ENCODE peak calls at places on chromosomes 3 and 15, in eight cellular contexts. W, Y, E, A, X, M, B and C are unnamed samples.

GRCh38 chr3:36408146-36408545 is 27.8 kb downstream of the STAC start:
- DNase-seq in E (no peak), B (peak; percentile 8), W (no peak), Y (no peak), M (no peak), A (no peak), X (no peak), C (no peak)

GRCh38 chr15:30030350-30030749 is 52.4 kb upstream of the GOLGA8J start:
- DNase-seq in E (no peak), A (no peak), M (no peak), B (no peak), W (no peak), X (no peak), Y (peak; percentile 36), C (no peak)

GRCh38 chr3:183161552-183162345 is 785 bp downstream of the LAMP3 start:
- DNase-seq in W (no peak), M (peak; percentile 63), X (no peak), E (no peak), A (no peak), Y (no peak), B (no peak), C (peak; percentile 56)

GRCh38 chr3:194306771-194307640 is 44.1 kb downstream of the CPN2 start:
- DNase-seq in X (peak; percentile 34), B (no peak), M (no peak), E (no peak), W (peak; percentile 16), A (no peak), Y (no peak), C (no peak)

GRCh38 chr15:66714543-66714981 is 12.5 kb downstream of the SMAD6 start:
- DNase-seq in W (no peak), X (no peak), M (no peak), Y (no peak), A (no peak), E (no peak), B (no peak), C (peak; percentile 65)

GRCh38 chr15:71683401-71684274 is 126.7 kb upstream of the NR2E3 start:
- DNase-seq in E (no peak), X (no peak), A (peak; percentile 81), M (no peak), Y (no peak), B (no peak), W (no peak), C (no peak)

GRCh38 chr3:8655387-8655835 is 10.8 kb upstream of the SSUH2 start:
- DNase-seq in A (no peak), B (no peak), M (no peak), E (no peak), W (no peak), X (no peak), Y (no peak), C (no peak)

GRCh38 chr3:60133269-60133877 is 1083.5 kb upstream of the CFAP20DC start:
- DNase-seq in A (peak; percentile 64), W (no peak), M (no peak), Y (no peak), E (no peak), B (no peak), X (no peak), C (no peak)

GRCh38 chr3:4406746-4407568 is 60.1 kb downstream of the SUMF1 start:
- DNase-seq in E (no peak), X (no peak), Y (peak; percentile 7), A (no peak), M (no peak), B (no peak), W (no peak), C (no peak)

GRCh38 chr3:5376761-5377160 is 189.3 kb downstream of the EDEM1 start:
- DNase-seq in W (no peak), B (no peak), E (no peak), A (no peak), Y (no peak), M (peak; percentile 51), X (peak; percentile 37), C (no peak)

GRCh38 chr3:32614956-32615355 is 44.3 kb upstream of the DYNC1LI1 start:
- DNase-seq in A (no peak), W (no peak), B (no peak), M (no peak), E (no peak), X (no peak), Y (no peak), C (no peak)

GRCh38 chr3:28972921-28973320 is 307.9 kb upstream of the RBMS3 start:
- DNase-seq in A (no peak), W (no peak), Y (no peak), E (no peak), M (no peak), B (no peak), X (no peak), C (no peak)

GRCh38 chr3:15563190-15563589 is 38.2 kb downstream of the HACL1 start:
- DNase-seq in E (no peak), M (no peak), A (no peak), W (no peak), X (no peak), B (no peak), Y (no peak), C (no peak)

GRCh38 chr3:32383136-32383711 is 8.4 kb upstream of the CMTM7 start:
- DNase-seq in A (no peak), W (no peak), M (no peak), X (no peak), Y (no peak), E (no peak), B (no peak), C (no peak)

DNA sequence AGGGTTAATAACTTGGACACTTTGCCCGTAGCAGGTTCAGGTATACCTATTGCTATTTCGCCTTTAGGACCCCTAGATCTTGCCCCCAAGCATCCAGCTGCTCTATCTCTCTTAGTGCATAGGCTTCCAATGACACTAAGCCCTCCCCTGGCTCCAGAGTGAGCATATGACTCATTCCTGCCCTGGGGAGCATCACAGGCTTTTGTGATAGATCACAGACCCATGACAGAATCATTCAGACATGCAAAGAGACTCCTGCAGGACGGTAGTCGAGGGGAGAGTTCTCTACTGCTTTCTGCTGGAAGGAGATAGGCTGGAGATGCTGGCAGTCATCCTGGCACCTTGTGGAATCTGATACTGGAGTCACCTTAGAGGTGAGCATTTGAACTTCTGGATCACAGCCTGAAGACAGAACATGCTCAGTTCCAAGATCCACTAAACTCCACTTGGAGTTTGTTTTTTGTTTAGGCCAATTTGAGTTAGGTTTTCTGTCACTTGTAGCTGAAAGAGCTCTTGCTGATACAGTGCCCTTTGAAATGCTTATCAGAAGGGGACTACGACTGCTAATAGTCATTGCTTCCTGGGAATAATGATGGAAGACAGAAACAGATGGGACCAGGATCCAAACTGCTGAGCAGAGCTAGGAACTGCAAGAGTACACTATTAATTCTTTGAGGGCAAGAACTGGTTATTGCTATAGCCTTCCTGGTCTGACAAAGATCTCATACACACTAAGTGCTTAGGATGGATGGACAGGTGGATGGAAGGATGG is 11.0 kb downstream of the LYSMD2 start:
- DNase-seq in A (no peak), W (peak; percentile 74), E (peak; percentile 67), X (peak; percentile 53), Y (peak; percentile 74), B (peak; percentile 77), M (peak; percentile 55), C (no peak)
- H3K27ac ChIP-seq in A (peak overlapping the region; percentile 19), W (no peak overlapping the region), E (peak overlapping the region; percentile 11), X (peak overlapping the region; percentile 55), Y (peak overlapping the region; percentile 10), B (peak overlapping the region; percentile 82), M (no peak overlapping the region), C (no peak overlapping the region)

GRCh38 chr3:127718244-127718915 is 45.6 kb downstream of the ABTB1 start:
- DNase-seq in X (no peak), W (peak; percentile 26), E (no peak), A (no peak), Y (no peak), M (no peak), B (no peak), C (no peak)

GRCh38 chr3:127718916-127719290 is 46.2 kb downstream of the ABTB1 start:
- DNase-seq in X (no peak), B (no peak), W (peak; percentile 34), E (no peak), A (no peak), M (no peak), Y (no peak), C (no peak)

GRCh38 chr3:127720985-127721384 is 48.2 kb downstream of the ABTB1 start:
- DNase-seq in Y (no peak), W (peak; percentile 35), M (no peak), A (no peak), E (no peak), B (no peak), X (no peak), C (peak; percentile 65)

GRCh38 chr3:127721536-127721935 is 48.8 kb downstream of the ABTB1 start:
- DNase-seq in X (no peak), M (no peak), A (no peak), E (no peak), Y (no peak), W (peak; percentile 11), B (no peak), C (peak; percentile 68)

GRCh38 chr3:127720161-127720823 is 47.5 kb downstream of the ABTB1 start:
- DNase-seq in X (no peak), M (no peak), Y (no peak), E (no peak), A (no peak), B (no peak), W (peak; percentile 54), C (no peak)
- H3K4me1 ChIP-seq in X (peaks cover 4% of the 10 kb centered on the region), M (peaks cover 7% of the 10 kb centered on the region), Y (no peaks in the 10 kb centered on the region), E (no peaks in the 10 kb centered on the region), A (peaks cover 68% of the 10 kb centered on the region), B (peaks cover 48% of the 10 kb centered on the region), W (peaks cover 26% of the 10 kb centered on the region), C (peaks cover 12% of the 10 kb centered on the region)

GRCh38 chr3:161598639-161599038 is 102.0 kb downstream of the OTOL1 start:
- DNase-seq in E (no peak), A (no peak), B (no peak), X (no peak), M (no peak), Y (no peak), W (no peak), C (no peak)
- TF ChIP-seq EP300 in E (no peak), A (no peak), B (no peak), X (no peak), M (no peak), Y (no peak), W (no peak), C (no peak)

DNA sequence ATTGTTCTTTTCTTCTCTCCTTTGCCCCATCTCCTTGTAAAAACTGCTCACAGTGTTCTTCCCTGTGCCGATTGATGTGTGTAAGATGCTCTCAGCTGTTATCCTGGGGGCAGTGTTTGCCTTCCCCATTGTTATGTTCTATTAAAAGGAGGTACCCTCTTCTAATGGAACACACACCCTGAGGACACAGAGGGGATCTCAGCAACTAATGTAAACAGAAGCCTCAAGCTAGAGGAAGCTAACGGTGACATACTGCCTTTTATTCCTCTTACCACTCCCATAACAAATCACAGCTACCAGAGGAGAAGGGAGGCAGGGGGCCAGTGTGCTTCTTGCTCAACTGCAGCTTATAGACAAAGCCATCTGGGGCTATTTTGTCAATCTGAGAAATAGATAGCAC is 2.2 kb downstream of the TAGLN3 start:
- DNase-seq in M (no peak), E (no peak), Y (no peak), W (no peak), X (no peak), A (peak; percentile 72), B (peak; percentile 15), C (no peak)
- H3K27ac ChIP-seq in M (no peak overlapping the region), E (no peak overlapping the region), Y (no peak overlapping the region), W (no peak overlapping the region), X (no peak overlapping the region), A (no peak overlapping the region), B (no peak overlapping the region), C (no peak overlapping the region)